ENCODE peak calls at places on chromosome 4, in nine cellular contexts. B, N, C, Z, L, H, S, I and F are unnamed samples.

GRCh38 chr4:143046454-143046853 is 138.3 kb upstream of the USP38 start:
- DNase-seq in N (no peak), Z (peak), S (no peak), L (no peak), I (no peak), C (no peak), H (no peak), B (no peak), F (no peak)

GRCh38 chr4:12296366-12296765 is 867.7 kb upstream of the HS3ST1 start:
- DNase-seq in H (no peak), Z (no peak), I (no peak), C (no peak), L (no peak), B (no peak), N (no peak), S (no peak), F (no peak)

GRCh38 chr4:185031611-185032010 is 13.3 kb downstream of the HELT start:
- DNase-seq in B (no peak), C (no peak), I (no peak), S (no peak), L (no peak), H (no peak), N (no peak), Z (no peak), F (no peak)

GRCh38 chr4:138310991-138311390 is 68.8 kb upstream of the SLC7A11 start:
- DNase-seq in C (peak), H (no peak), Z (peak), B (peak), I (peak), N (no peak), S (no peak), L (peak), F (peak)

GRCh38 chr4:173498771-173499170 is 31.3 kb downstream of the HAND2 start:
- DNase-seq in I (no peak), H (no peak), S (no peak), B (no peak), Z (peak), N (no peak), C (no peak), L (no peak), F (no peak)

GRCh38 chr4:28009541-28009940 is 1148.9 kb downstream of the STIM2 start:
- DNase-seq in H (no peak), I (no peak), S (no peak), L (no peak), B (no peak), Z (no peak), C (peak), N (no peak), F (no peak)

GRCh38 chr4:73836373-73837269 is at the start of gene CXCL6:
- DNase-seq in N (peak), Z (peak), S (peak), I (no peak), L (no peak), H (peak), B (peak), C (no peak), F (no peak)

GRCh38 chr4:168218663-168219062 is 99.9 kb downstream of the DDX60 start:
- DNase-seq in I (peak), C (peak), H (no peak), Z (peak), S (no peak), N (peak), L (peak), B (peak), F (no peak)

GRCh38 chr4:3288571-3289094 is 4.2 kb upstream of the RGS12 start:
- DNase-seq in N (no peak), I (no peak), B (no peak), L (no peak), S (no peak), H (no peak), C (no peak), Z (no peak), F (no peak)

GRCh38 chr4:143653031-143653430 is 47.4 kb downstream of the FREM3 start:
- DNase-seq in C (no peak), L (no peak), I (no peak), B (peak), Z (no peak), H (no peak), N (no peak), S (no peak), F (peak)

GRCh38 chr4:24287096-24287495 is 297.3 kb downstream of the DHX15 start:
- DNase-seq in N (no peak), H (no peak), Z (no peak), I (no peak), B (no peak), L (no peak), S (no peak), C (no peak), F (no peak)

GRCh38 chr4:26861434-26862186 is 969 bp downstream of the STIM2 start:
- DNase-seq in I (peak), B (peak), N (peak), Z (peak), S (peak), H (peak), L (peak), C (peak), F (peak)

GRCh38 chr4:174434455-174434854 is 87.8 kb downstream of the HPGD start:
- DNase-seq in S (no peak), C (no peak), Z (no peak), B (no peak), N (no peak), H (no peak), I (no peak), L (no peak), F (no peak)

GRCh38 chr4:40992472-40993298 is 221.7 kb downstream of the APBB2 start:
- DNase-seq in S (no peak), H (no peak), I (peak), N (peak), C (peak), L (no peak), B (peak), Z (peak), F (no peak)

GRCh38 chr4:88623097-88623496 is 30.8 kb downstream of the HERC3 start:
- DNase-seq in Z (peak), S (no peak), I (peak), B (peak), C (peak), N (peak), L (peak), H (no peak), F (peak)

GRCh38 chr4:141246243-141246642 is 25.5 kb downstream of the ZNF330 start:
- DNase-seq in C (peak), S (no peak), N (no peak), B (peak), L (peak), H (no peak), I (peak), Z (peak), F (peak)

GRCh38 chr4:175412744-175413143 is 399.3 kb downstream of the GPM6A start:
- DNase-seq in B (peak), N (peak), Z (peak), L (no peak), C (peak), S (no peak), I (peak), H (no peak), F (peak)

GRCh38 chr4:162149644-162150043 is 14.2 kb downstream of the FSTL5 start:
- DNase-seq in C (no peak), H (no peak), Z (no peak), L (no peak), S (no peak), I (no peak), N (no peak), B (no peak), F (no peak)

GRCh38 chr4:98851806-98852205 is 77.1 kb downstream of the EIF4E start:
- DNase-seq in H (no peak), L (no peak), B (peak), N (no peak), I (peak), C (peak), S (no peak), Z (peak), F (no peak)

GRCh38 chr4:6378493-6379445 is 93.6 kb downstream of the PPP2R2C start:
- DNase-seq in B (no peak), Z (no peak), C (no peak), L (no peak), S (no peak), N (no peak), H (no peak), I (no peak), F (no peak)